ENCODE peak calls at places on chromosomes 3 and 15, in five cellular contexts. U, G, V, C and O are unnamed samples.

GRCh38 chr3:69649713-69650419 is 89.4 kb upstream of the MITF start:
- DNase-seq in G (no peak), U (peak; percentile 45), V (peak; percentile 71), C (peak; percentile 60), O (no peak)

GRCh38 chr3:107637416-107638182 is 114.8 kb downstream of the BBX start:
- DNase-seq in V (no peak), G (no peak), U (no peak), C (no peak), O (no peak)

GRCh38 chr3:96266395-96267187 is 547.8 kb upstream of the EPHA6 start:
- DNase-seq in V (peak; percentile 2), C (no peak), G (no peak), U (peak; percentile 32), O (no peak)

GRCh38 chr15:39188314-39188713 is 392.6 kb upstream of the THBS1 start:
- DNase-seq in U (no peak), C (no peak), G (no peak), V (no peak), O (no peak)

GRCh38 chr3:73734376-73734775 is 109.6 kb upstream of the PDZRN3 start:
- DNase-seq in U (no peak), G (no peak), C (no peak), V (no peak), O (no peak)

GRCh38 chr3:40588406-40588805 is 63.6 kb downstream of the ZNF621 start:
- DNase-seq in C (no peak), U (no peak), G (no peak), V (no peak), O (no peak)

GRCh38 chr3:124064050-124064449 is 72.1 kb upstream of the ROPN1 start:
- DNase-seq in U (no peak), C (no peak), V (no peak), G (no peak), O (no peak)

GRCh38 chr3:70856414-70857162 is 544.1 kb upstream of the MDFIC2 start:
- DNase-seq in V (peak; percentile 94), C (peak; percentile 86), G (no peak), U (peak; percentile 97), O (no peak)

GRCh38 chr3:63644212-63644777 is 8.2 kb upstream of the SNTN start:
- DNase-seq in G (no peak), V (no peak), C (no peak), U (no peak), O (no peak)

GRCh38 chr15:62430552-62430951 is 265.5 kb upstream of the C2CD4B start:
- DNase-seq in V (no peak), G (no peak), U (no peak), C (no peak), O (no peak)

GRCh38 chr3:70658779-70659310 is 346.4 kb upstream of the MDFIC2 start:
- DNase-seq in U (no peak), G (no peak), V (no peak), C (no peak), O (no peak)

GRCh38 chr3:10706156-10707088 is 109.6 kb upstream of the SLC6A11 start:
- DNase-seq in G (no peak), U (no peak), C (no peak), V (no peak), O (no peak)

GRCh38 chr3:141789281-141789680 is 26.1 kb downstream of the GRK7 start:
- DNase-seq in U (no peak), G (no peak), V (peak; percentile 10), C (no peak), O (no peak)

GRCh38 chr3:197599089-197599765 is 43.5 kb upstream of the BDH1 start:
- DNase-seq in C (peak; percentile 84), U (peak; percentile 81), G (peak; percentile 56), V (peak; percentile 88), O (peak; percentile 75)
- H3K4me3 ChIP-seq in C (no peak overlapping the region), U (peak overlapping the region; percentile 28), G (no peak overlapping the region), V (no peak overlapping the region), O (no peak overlapping the region)

DNA sequence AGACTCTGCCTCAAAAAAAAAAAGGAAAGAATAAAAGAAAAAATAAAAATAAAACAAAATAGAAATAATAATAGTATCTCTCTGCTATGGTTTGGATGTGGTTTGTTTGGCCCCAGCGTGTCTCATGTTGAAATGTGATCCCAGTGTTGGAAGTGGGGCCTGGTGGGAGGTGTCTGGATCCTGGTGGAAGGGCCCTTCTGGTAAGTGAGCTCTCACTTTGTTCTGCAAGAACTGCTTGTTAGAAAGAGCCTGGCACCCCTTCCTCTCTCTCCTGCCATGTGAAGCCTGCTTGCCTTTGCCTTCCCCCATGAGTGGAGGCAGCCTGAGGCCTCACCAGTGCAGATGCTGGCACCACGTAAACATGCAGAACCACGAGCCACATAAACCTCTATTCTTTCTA is 26.3 kb downstream of the TMEM44 start:
- DNase-seq in V (no peak), G (no peak), C (no peak), U (no peak), O (no peak)
- H3K4me3 ChIP-seq in V (no peak overlapping the region), G (no peak overlapping the region), C (no peak overlapping the region), U (no peak overlapping the region), O (no peak overlapping the region)

DNA sequence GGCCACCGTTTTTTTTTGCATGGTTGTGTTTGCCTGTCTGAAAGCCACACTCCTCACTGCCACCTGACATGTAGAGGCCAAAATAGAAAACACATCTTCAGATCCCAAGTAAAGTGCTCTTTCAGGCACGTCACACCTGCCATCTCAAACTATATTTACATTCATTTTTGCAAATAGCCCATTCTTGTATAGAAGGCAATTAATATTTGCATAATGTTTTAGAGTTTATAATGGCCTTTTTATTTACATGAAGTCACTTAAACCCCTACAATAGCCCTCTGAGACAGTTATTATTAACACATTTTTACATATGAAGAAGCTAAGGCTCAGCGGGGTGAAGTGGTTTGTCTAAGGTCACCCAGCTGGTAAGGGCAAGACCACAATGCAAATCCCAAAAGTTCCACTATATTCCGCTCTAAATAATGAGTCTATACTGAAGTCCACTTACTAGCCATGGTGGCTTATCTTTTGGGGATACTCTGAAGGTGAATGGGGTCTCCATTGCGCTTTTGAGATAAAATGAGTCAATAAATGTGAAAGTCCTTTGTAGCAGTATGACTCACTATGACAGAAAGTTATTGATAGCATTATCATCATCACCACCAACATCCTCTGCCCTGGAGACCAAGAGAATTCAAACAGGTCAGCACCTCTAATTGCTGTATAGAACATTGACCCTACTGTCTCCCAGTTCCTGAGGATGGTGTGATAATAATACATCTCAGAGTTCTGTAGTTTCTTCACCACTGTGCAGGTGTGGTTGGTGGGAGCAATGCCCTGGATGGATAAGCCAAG is 155.9 kb upstream of the BCL6 start:
- DNase-seq in G (no peak), C (no peak), U (no peak), V (no peak), O (no peak)
- H3K4me3 ChIP-seq in G (no peak overlapping the region), C (no peak overlapping the region), U (no peak overlapping the region), V (no peak overlapping the region), O (no peak overlapping the region)

GRCh38 chr15:55915221-55915620 is 78.2 kb downstream of the NEDD4 start:
- DNase-seq in V (peak; percentile 44), C (peak; percentile 47), G (no peak), U (peak; percentile 42), O (no peak)
- H3K4me3 ChIP-seq in V (peak overlapping the region; percentile 65), C (no peak overlapping the region), G (no peak overlapping the region), U (peak overlapping the region; percentile 52), O (no peak overlapping the region)

GRCh38 chr15:90074023-90074422 is 28.2 kb downstream of the IDH2 start:
- DNase-seq in G (no peak), V (no peak), C (no peak), U (no peak), O (no peak)
- H3K4me3 ChIP-seq in G (no peak overlapping the region), V (no peak overlapping the region), C (no peak overlapping the region), U (no peak overlapping the region), O (no peak overlapping the region)